ENCODE peak calls at places on chromosomes 4 and X, in six cellular contexts. B, G, L, Y, I and S are unnamed samples.

GRCh38 chrX:2901367-2902036 is 27.6 kb downstream of the ARSD start:
- DNase-seq in G (no peak), I (no peak), L (no peak), B (no peak), Y (no peak), S (no peak)

GRCh38 chrX:65407157-65407626 is 127.4 kb downstream of the LAS1L start:
- DNase-seq in G (peak; percentile 24), I (peak; percentile 28), B (no peak), Y (no peak), L (no peak), S (no peak)

GRCh38 chr4:39085891-39086290 is 23.9 kb downstream of the KLHL5 start:
- DNase-seq in I (no peak), L (no peak), B (no peak), G (no peak), Y (no peak), S (no peak)

GRCh38 chr4:10659251-10659650 is 25.3 kb downstream of the CLNK start:
- DNase-seq in L (no peak), B (no peak), I (no peak), Y (no peak), G (no peak), S (no peak)

GRCh38 chr4:8293131-8293975 is 23.8 kb downstream of the HTRA3 start:
- DNase-seq in B (no peak), G (no peak), L (no peak), I (no peak), Y (no peak), S (no peak)

GRCh38 chrX:129193357-129193756 is 329.9 kb downstream of the SMARCA1 start:
- DNase-seq in L (no peak), B (no peak), Y (no peak), I (no peak), G (no peak), S (no peak)

GRCh38 chr4:140980426-140981200 is 152.7 kb downstream of the RNF150 start:
- DNase-seq in I (no peak), G (no peak), L (no peak), Y (no peak), B (no peak), S (no peak)

GRCh38 chrX:118499295-118499694 is 3.7 kb downstream of the DOCK11 start:
- DNase-seq in I (no peak), Y (no peak), G (no peak), B (no peak), L (no peak), S (no peak)

GRCh38 chrX:138917781-138918180 is 206.3 kb upstream of the FGF13 start:
- DNase-seq in B (no peak), L (no peak), I (no peak), G (no peak), Y (no peak), S (no peak)

GRCh38 chrX:107440187-107440586 is 9.3 kb upstream of the FRMPD3 start:
- DNase-seq in I (no peak), G (no peak), L (no peak), B (no peak), Y (no peak), S (no peak)

GRCh38 chr4:22500831-22501714 is 14.8 kb downstream of the ADGRA3 start:
- DNase-seq in I (peak; percentile 67), G (no peak), L (no peak), Y (peak; percentile 80), B (no peak), S (no peak)

GRCh38 chr4:2598661-2599654 is 62.5 kb downstream of the FAM193A start:
- DNase-seq in Y (no peak), B (no peak), I (no peak), G (no peak), L (no peak), S (no peak)

GRCh38 chrX:20461576-20461975 is 194.9 kb upstream of the RPS6KA3 start:
- DNase-seq in B (no peak), G (no peak), I (no peak), Y (peak; percentile 71), L (no peak), S (no peak)

GRCh38 chr4:1578968-1579833 is 104.9 kb downstream of the FAM53A start:
- DNase-seq in Y (peak; percentile 84), L (peak; percentile 83), G (peak; percentile 82), B (no peak), I (peak; percentile 86), S (peak; percentile 28)

GRCh38 chrX:44400588-44400987 is 57.1 kb upstream of the EFHC2 start:
- DNase-seq in I (peak; percentile 69), G (no peak), B (no peak), L (no peak), Y (peak; percentile 1), S (no peak)

GRCh38 chr4:8724436-8725070 is 132.0 kb downstream of the CPZ start:
- DNase-seq in B (peak; percentile 2), I (no peak), G (peak; percentile 5), Y (no peak), L (peak; percentile 10), S (no peak)

GRCh38 chrX:107766470-107767140 is 9.0 kb downstream of the TSC22D3 start:
- DNase-seq in I (no peak), B (no peak), Y (peak; percentile 37), L (peak; percentile 64), G (no peak), S (no peak)

GRCh38 chr4:100147684-100148083 is 42.6 kb downstream of the DDIT4L start:
- DNase-seq in Y (no peak), G (no peak), L (no peak), B (no peak), I (no peak), S (no peak)

GRCh38 chr4:7872264-7872771 is 67.3 kb downstream of the AFAP1 start:
- DNase-seq in B (no peak), I (no peak), L (peak; percentile 59), Y (no peak), G (no peak), S (no peak)